ENCODE peak calls at places on chromosomes 13 and 19, in seven cellular contexts. U, D, F, L, N, K and A are unnamed samples.

GRCh38 chr13:27528908-27529307 is 78.5 kb upstream of the MTIF3 start:
- DNase-seq in F (no peak), U (no peak), N (no peak), L (no peak), D (no peak), K (no peak), A (no peak)

GRCh38 chr13:41216160-41216559 is 21.8 kb upstream of the KBTBD7 start:
- DNase-seq in D (no peak), U (no peak), N (peak), K (no peak), L (peak), F (no peak), A (no peak)

GRCh38 chr13:48600374-48601364 is 53.1 kb upstream of the CYSLTR2 start:
- DNase-seq in L (peak), F (peak), N (peak), D (no peak), U (no peak), K (no peak), A (no peak)

GRCh38 chr13:21567714-21568113 is 36.3 kb downstream of the MICU2 start:
- DNase-seq in N (no peak), K (no peak), U (no peak), D (no peak), F (no peak), L (no peak), A (no peak)

GRCh38 chr19:38378866-38379265 is 4.5 kb downstream of the PSMD8 start:
- DNase-seq in F (no peak), K (no peak), U (no peak), L (no peak), N (no peak), D (no peak), A (no peak)

GRCh38 chr13:80249906-80250513 is 90.9 kb downstream of the SPRY2 start:
- DNase-seq in D (no peak), F (no peak), L (no peak), U (no peak), K (no peak), N (peak), A (no peak)

GRCh38 chr19:9932835-9933234 is 3.5 kb downstream of the OLFM2 start:
- DNase-seq in F (no peak), L (no peak), N (no peak), D (no peak), U (no peak), K (no peak), A (no peak)

GRCh38 chr19:55312621-55313117 is 12.5 kb downstream of the TMEM150B start:
- DNase-seq in U (no peak), N (no peak), L (no peak), D (no peak), K (no peak), F (no peak), A (no peak)

GRCh38 chr19:43300876-43301765 is 31.8 kb upstream of the PSG9 start:
- DNase-seq in U (no peak), N (no peak), K (no peak), D (no peak), L (no peak), F (no peak), A (no peak)

GRCh38 chr19:49581007-49581508 is at the start of gene PRRG2:
- DNase-seq in K (no peak), U (no peak), F (no peak), L (no peak), N (no peak), D (no peak), A (no peak)

GRCh38 chr19:50332264-50333038 is 3.3 kb upstream of the KCNC3 start:
- DNase-seq in D (peak), F (no peak), N (no peak), K (peak), U (no peak), L (no peak), A (no peak)

GRCh38 chr19:12801466-12802266 is at the start of the genes PRDX2 and THSD8:
- DNase-seq in K (peak), U (peak), L (no peak), D (peak), N (peak), F (no peak), A (no peak)

GRCh38 chr13:87671824-87672603 is 843 bp downstream of the SLITRK5 start:
- DNase-seq in F (no peak), N (no peak), U (no peak), D (no peak), L (no peak), K (no peak), A (no peak)

GRCh38 chr19:18007605-18007938 is 398 bp upstream of the ARRDC2 start:
- DNase-seq in D (no peak), K (no peak), N (no peak), L (no peak), U (no peak), F (no peak), A (no peak)

GRCh38 chr13:65844266-65844841 is 1385.8 kb downstream of the PCDH9 start:
- DNase-seq in U (no peak), F (no peak), L (no peak), K (no peak), D (no peak), N (no peak), A (no peak)

GRCh38 chr19:31185261-31185660 is 164.0 kb downstream of the TSHZ3 start:
- DNase-seq in F (no peak), N (no peak), U (no peak), D (no peak), L (no peak), K (no peak), A (no peak)

GRCh38 chr19:7862413-7862951 is 11.7 kb downstream of the PRR36 start:
- DNase-seq in K (peak), N (peak), D (peak), F (no peak), U (no peak), L (no peak), A (no peak)

GRCh38 chr13:97339019-97339988 is 94.7 kb upstream of the RAP2A start:
- DNase-seq in D (peak), K (peak), N (no peak), F (peak), L (peak), U (peak), A (peak)

GRCh38 chr19:17338440-17339078 is 1.2 kb downstream of the GTPBP3 start:
- DNase-seq in F (no peak), U (no peak), N (no peak), D (peak), L (no peak), K (no peak), A (no peak)

GRCh38 chr19:42057856-42058255 is 12.2 kb downstream of the GRIK5 start:
- DNase-seq in U (no peak), N (no peak), L (no peak), K (no peak), F (no peak), D (no peak), A (no peak)

GRCh38 chr13:34748078-34748477 is 194.0 kb upstream of the NBEA start:
- DNase-seq in N (peak), K (peak), L (no peak), D (peak), U (peak), F (no peak), A (no peak)

GRCh38 chr19:19372656-19373416 is 32.6 kb upstream of the GATAD2A start:
- DNase-seq in K (peak), F (no peak), D (peak), N (peak), U (peak), L (no peak), A (no peak)

GRCh38 chr13:30364133-30364532 is 56.8 kb upstream of the KATNAL1 start:
- DNase-seq in K (no peak), D (no peak), U (no peak), N (peak), L (no peak), F (no peak), A (no peak)

GRCh38 chr19:35346193-35347052 is 1.3 kb upstream of the FFAR1 start:
- DNase-seq in L (no peak), F (no peak), U (no peak), D (peak), K (no peak), N (no peak), A (no peak)

GRCh38 chr19:55703790-55704215 is 28.8 kb downstream of the EPN1 start:
- DNase-seq in U (no peak), D (no peak), K (no peak), N (peak), L (no peak), F (no peak), A (no peak)

DNA sequence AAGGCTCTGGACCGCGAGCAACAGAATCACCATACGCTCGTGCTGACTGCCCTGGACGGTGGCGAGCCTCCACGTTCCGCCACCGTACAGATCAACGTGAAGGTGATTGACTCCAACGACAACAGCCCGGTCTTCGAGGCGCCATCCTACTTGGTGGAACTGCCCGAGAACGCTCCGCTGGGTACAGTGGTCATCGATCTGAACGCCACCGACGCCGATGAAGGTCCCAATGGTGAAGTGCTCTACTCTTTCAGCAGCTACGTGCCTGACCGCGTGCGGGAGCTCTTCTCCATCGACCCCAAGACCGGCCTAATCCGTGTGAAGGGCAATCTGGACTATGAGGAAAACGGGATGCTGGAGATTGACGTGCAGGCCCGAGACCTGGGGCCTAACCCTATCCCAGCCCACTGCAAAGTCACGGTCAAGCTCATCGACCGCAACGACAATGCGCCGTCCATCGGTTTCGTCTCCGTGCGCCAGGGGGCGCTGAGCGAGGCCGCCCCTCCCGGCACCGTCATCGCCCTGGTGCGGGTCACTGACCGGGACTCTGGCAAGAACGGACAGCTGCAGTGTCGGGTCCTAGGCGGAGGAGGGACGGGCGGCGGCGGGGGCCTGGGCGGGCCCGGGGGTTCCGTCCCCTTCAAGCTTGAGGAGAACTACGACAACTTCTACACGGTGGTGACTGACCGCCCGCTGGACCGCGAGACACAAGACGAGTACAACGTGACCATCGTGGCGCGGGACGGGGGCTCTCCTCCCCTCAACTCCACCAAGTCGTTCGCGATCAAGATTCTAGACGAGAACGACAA is 1.8 kb downstream of the PCDH17 start:
- DNase-seq in L (no peak), N (peak), U (peak), K (peak), D (peak), F (no peak), A (no peak)
- H3K4me3 ChIP-seq in L (no peak), N (peak), U (peak), K (peak), D (peak), F (no peak), A (peak)

GRCh38 chr13:59478908-59479307 is 684.8 kb downstream of the DIAPH3 start:
- DNase-seq in K (no peak), F (no peak), U (no peak), N (no peak), L (no peak), D (no peak), A (no peak)

GRCh38 chr13:59479629-59480028 is 684.1 kb downstream of the DIAPH3 start:
- DNase-seq in N (no peak), D (no peak), U (no peak), K (no peak), L (no peak), F (no peak), A (no peak)

GRCh38 chr13:59476376-59476775 is 687.4 kb downstream of the DIAPH3 start:
- DNase-seq in U (no peak), F (no peak), N (no peak), D (no peak), K (no peak), L (no peak), A (no peak)

GRCh38 chr13:59475911-59476310 is 687.8 kb downstream of the DIAPH3 start:
- DNase-seq in U (no peak), L (no peak), K (no peak), D (no peak), F (no peak), N (peak), A (no peak)

DNA sequence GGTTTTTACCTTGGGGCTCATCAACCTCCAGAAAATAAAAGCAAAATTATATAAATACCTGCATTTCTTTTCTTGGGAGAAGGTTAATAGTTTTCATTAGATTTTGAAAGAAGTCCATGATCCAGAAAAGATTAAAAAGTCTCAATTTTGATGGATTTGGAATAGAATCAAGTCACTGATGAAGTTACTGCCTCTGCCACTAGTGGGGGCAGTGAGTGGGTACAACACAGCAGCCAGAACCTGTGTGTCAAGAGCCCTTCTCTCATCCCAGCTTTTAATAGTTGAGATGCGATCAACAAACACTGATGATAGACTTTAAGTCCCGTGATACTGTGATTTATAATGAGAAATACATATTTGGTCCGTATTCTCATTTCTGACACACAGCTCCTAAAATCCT is 686.7 kb downstream of the DIAPH3 start:
- DNase-seq in D (no peak), L (no peak), N (peak), U (no peak), K (no peak), F (no peak), A (no peak)
- TF ChIP-seq CTCF in D (no peak), L (peak), N (peak), U (no peak), K (peak), F (peak), A (no peak)

GRCh38 chr13:24745861-24746617 is 17.9 kb upstream of the RNF17 start:
- DNase-seq in D (no peak), U (no peak), L (no peak), N (no peak), F (no peak), K (no peak), A (no peak)

GRCh38 chr13:24742294-24742693 is 21.7 kb upstream of the RNF17 start:
- DNase-seq in K (no peak), U (no peak), L (no peak), D (no peak), N (no peak), F (no peak), A (no peak)

GRCh38 chr13:24742986-24743385 is 21.0 kb upstream of the RNF17 start:
- DNase-seq in K (no peak), L (no peak), F (no peak), D (no peak), N (no peak), U (no peak), A (no peak)

GRCh38 chr13:24745516-24745860 is 18.5 kb upstream of the RNF17 start:
- DNase-seq in F (no peak), K (no peak), N (no peak), D (no peak), L (no peak), U (no peak), A (no peak)

GRCh38 chr13:24744247-24744646 is 19.7 kb upstream of the RNF17 start:
- DNase-seq in F (no peak), L (no peak), D (no peak), N (no peak), U (no peak), K (no peak), A (no peak)
- H3K4me3 ChIP-seq in F (no peak), L (no peak), D (no peak), N (no peak), U (no peak), K (no peak), A (no peak)

GRCh38 chr13:68984688-68985319 is 1122.8 kb upstream of the ATXN8OS start:
- DNase-seq in K (no peak), F (no peak), U (no peak), D (no peak), L (no peak), N (no peak), A (no peak)
- TF ChIP-seq CTCF in K (no peak), F (no peak), U (no peak), D (no peak), L (no peak), N (no peak), A (no peak)